ENCODE peak calls at places on chromosomes 6 and 20, in nine cellular contexts. M is HCT116, G is fibroblast of lung, O is stomach, W is adrenal gland, U is neural progenitor cell, B is colonic mucosa, T is MM.1S, A is mammary epithelial cell. L is an unnamed sample.
A peak's percentile ranks its signal among the peaks of the same experiment; 100 is the strongest.

GRCh38 chr20:40724566-40724965 is 35.5 kb upstream of the MAFB start:
- DNase-seq in M (no peak), G (no peak), O (no peak), W (no peak), U (peak; percentile 34), B (no peak), T (no peak), A (no peak), L (no peak)

GRCh38 chr20:53622247-53623114 is 28.8 kb upstream of the ZNF217 start:
- DNase-seq in M (no peak), G (no peak), O (peak; percentile 26), W (no peak), U (no peak), B (no peak), T (peak; percentile 40), A (no peak), L (no peak)

GRCh38 chr6:13411484-13411883 is 75.9 kb downstream of the GFOD1 start:
- DNase-seq in M (no peak), G (no peak), O (no peak), W (no peak), U (no peak), B (no peak), T (no peak), A (no peak), L (no peak)

GRCh38 chr20:51995551-51995951 is 193.2 kb upstream of the SALL4 start:
- DNase-seq in M (no peak), G (peak; percentile 24), O (no peak), W (no peak), U (no peak), B (no peak), T (no peak), A (no peak), L (no peak)

GRCh38 chr6:39684790-39685485 is 40.3 kb downstream of the KIF6 start:
- DNase-seq in M (no peak), G (peak; percentile 41), O (no peak), W (no peak), U (no peak), B (no peak), T (no peak), A (no peak), L (no peak)

GRCh38 chr6:99604161-99605073 is 2.2 kb upstream of the PRDM13 start:
- DNase-seq in M (no peak), G (no peak), O (no peak), W (no peak), U (peak; percentile 48), B (no peak), T (no peak), A (no peak), L (no peak)

GRCh38 chr6:130577178-130577919 is 211.5 kb downstream of the TMEM200A start:
- DNase-seq in M (no peak), G (no peak), O (no peak), W (no peak), U (no peak), B (no peak), T (no peak), A (no peak), L (no peak)

GRCh38 chr6:54516331-54516730 is 208.1 kb downstream of the TINAG start:
- DNase-seq in M (no peak), G (no peak), O (no peak), W (no peak), U (no peak), B (no peak), T (no peak), A (no peak), L (no peak)

GRCh38 chr20:25269057-25269832 is 21.4 kb downstream of the PYGB start:
- DNase-seq in M (no peak), G (no peak), O (peak; percentile 21), W (peak; percentile 8), U (no peak), B (peak; percentile 11), T (no peak), A (no peak), L (peak; percentile 11)

GRCh38 chr20:3045042-3045815 is 623 bp upstream of the MRPS26 start:
- DNase-seq in M (no peak), G (peak; percentile 76), O (peak; percentile 77), W (peak; percentile 82), U (no peak), B (peak; percentile 89), T (peak; percentile 67), A (peak; percentile 85), L (peak; percentile 78)

GRCh38 chr6:124590001-124590400 is 372.2 kb upstream of the RNF217 start:
- DNase-seq in M (no peak), G (no peak), O (no peak), W (no peak), U (no peak), B (no peak), T (no peak), A (no peak), L (no peak)

GRCh38 chr6:53982361-53983050 is 128.7 kb upstream of the MLIP start:
- DNase-seq in M (no peak), G (peak; percentile 75), O (no peak), W (no peak), U (no peak), B (no peak), T (no peak), A (peak; percentile 82), L (no peak)

GRCh38 chr20:56859751-56860366 is 230.8 kb downstream of the TFAP2C start:
- DNase-seq in M (no peak), G (no peak), O (no peak), W (no peak), U (peak; percentile 43), B (no peak), T (no peak), A (no peak), L (no peak)

GRCh38 chr6:40194771-40195170 is 260.5 kb upstream of the MOCS1 start:
- DNase-seq in M (no peak), G (no peak), O (no peak), W (no peak), U (no peak), B (no peak), T (no peak), A (no peak), L (no peak)

GRCh38 chr6:106377061-106377540 is 16.6 kb downstream of the CRYBG1 start:
- DNase-seq in M (no peak), G (peak; percentile 69), O (no peak), W (no peak), U (no peak), B (no peak), T (no peak), A (peak; percentile 69), L (no peak)

DNA sequence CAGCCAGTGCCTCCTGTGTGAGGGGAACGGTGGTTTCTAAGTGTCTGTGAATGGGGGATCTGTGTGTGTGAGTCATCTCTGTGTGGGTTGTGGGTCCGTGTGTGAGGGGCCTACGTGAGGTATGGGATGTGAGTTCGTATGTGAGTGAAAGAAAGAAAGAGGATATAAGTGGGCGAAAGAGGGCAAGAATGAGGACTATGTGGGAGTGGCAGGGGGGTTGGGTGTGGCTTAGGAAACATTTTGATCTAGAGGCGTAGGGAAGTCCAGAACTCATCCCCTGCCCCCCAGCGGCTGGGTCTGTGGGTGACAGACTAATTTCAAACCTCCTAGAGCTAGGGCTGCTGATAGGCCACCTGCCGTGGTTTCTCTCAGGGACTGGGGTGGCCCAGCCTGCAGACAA is 35.5 kb downstream of the DHX35 start:
- DNase-seq in M (no peak), G (peak; percentile 64), O (no peak), W (no peak), U (no peak), B (no peak), T (no peak), A (no peak), L (no peak)
- TF ChIP-seq CTCF in M (no peak), G (no peak), O (no peak), W (no peak), U (no peak), B (no peak), T (no peak), A (no peak), L (no peak)

GRCh38 chr20:30812739-30813411 is 444.6 kb upstream of the DEFB115 start:
- DNase-seq in M (no peak), G (no peak), O (no peak), W (no peak), U (no peak), B (no peak), T (no peak), A (no peak), L (no peak)

GRCh38 chr20:30816182-30816645 is 441.2 kb upstream of the DEFB115 start:
- DNase-seq in M (no peak), G (no peak), O (no peak), W (no peak), U (no peak), B (peak; percentile 22), T (no peak), A (no peak), L (peak; percentile 43)

GRCh38 chr20:30815577-30816181 is 441.8 kb upstream of the DEFB115 start:
- DNase-seq in M (no peak), G (no peak), O (no peak), W (no peak), U (no peak), B (no peak), T (no peak), A (no peak), L (no peak)

GRCh38 chr20:30811896-30812671 is 445.4 kb upstream of the DEFB115 start:
- DNase-seq in M (no peak), G (peak; percentile 53), O (no peak), W (peak; percentile 27), U (peak; percentile 39), B (peak; percentile 31), T (no peak), A (peak; percentile 59), L (peak; percentile 26)
- H3K4me3 ChIP-seq in M (no peak overlapping the region), G (no peak overlapping the region), O (no peak overlapping the region), W (no peak overlapping the region), U (no peak overlapping the region), B (no peak overlapping the region), T (no peak overlapping the region), A (peak overlapping the region; percentile 14), L (no peak overlapping the region)

GRCh38 chr20:29878281-29878741 is 1379.2 kb upstream of the DEFB115 start:
- DNase-seq in M (no peak), G (no peak), O (peak; percentile 26), W (peak; percentile 15), U (peak; percentile 24), B (no peak), T (no peak), A (no peak), L (peak; percentile 69)

GRCh38 chr20:29873946-29874345 is 1383.5 kb upstream of the DEFB115 start:
- DNase-seq in M (no peak), G (peak; percentile 49), O (peak; percentile 61), W (peak; percentile 32), U (peak; percentile 82), B (no peak), T (peak; percentile 33), A (no peak), L (peak; percentile 72)

GRCh38 chr20:29876911-29877285 is 1380.6 kb upstream of the DEFB115 start:
- DNase-seq in M (no peak), G (no peak), O (no peak), W (peak; percentile 14), U (no peak), B (no peak), T (no peak), A (no peak), L (no peak)

GRCh38 chr20:29878777-29879442 is 1378.6 kb upstream of the DEFB115 start:
- DNase-seq in M (no peak), G (no peak), O (peak; percentile 26), W (peak; percentile 21), U (no peak), B (no peak), T (no peak), A (no peak), L (no peak)

GRCh38 chr20:29874476-29875202 is 1382.8 kb upstream of the DEFB115 start:
- DNase-seq in M (no peak), G (no peak), O (no peak), W (no peak), U (no peak), B (no peak), T (no peak), A (no peak), L (no peak)
- H3K9me3 ChIP-seq in M (no peaks in the 10 kb centered on the region), G (no peaks in the 10 kb centered on the region), O (peaks cover 64% of the 10 kb centered on the region), W (no peaks in the 10 kb centered on the region), U (peaks cover 9% of the 10 kb centered on the region), B (no peaks in the 10 kb centered on the region), T (no peaks in the 10 kb centered on the region), A (peaks cover 47% of the 10 kb centered on the region), L (no peaks in the 10 kb centered on the region)

GRCh38 chr6:35497571-35498406 is 910 bp upstream of the TEAD3 start:
- DNase-seq in M (no peak), G (peak; percentile 73), O (peak; percentile 56), W (no peak), U (peak; percentile 67), B (peak; percentile 56), T (peak; percentile 42), A (peak; percentile 58), L (peak; percentile 54)
- TF ChIP-seq CTCF in M (no peak), G (no peak), O (no peak), W (no peak), U (no peak), B (no peak), T (no peak), A (no peak), L (no peak)